ENCODE peak calls at places on chromosomes 1 and 21, in five cellular contexts. D is nephron progenitor cell, H is progenitor cell of endocrine pancreas, X is mesothelial cell of epicardium, F is foreskin fibroblast. P is an unnamed sample.

GRCh38 chr1:246078126-246078887 is 428.8 kb downstream of the SMYD3 start:
- DNase-seq in H (no peak), D (no peak), X (no peak), F (no peak), P (no peak)

GRCh38 chr21:28639742-28640141 is 352.9 kb downstream of the LTN1 start:
- DNase-seq in D (no peak), F (peak), X (no peak), H (no peak), P (no peak)

GRCh38 chr1:86466109-86466844 is 2.5 kb upstream of the CLCA1 start:
- DNase-seq in X (no peak), F (no peak), H (no peak), D (no peak), P (no peak)

GRCh38 chr1:36487906-36488305 is 5.2 kb upstream of the CSF3R start:
- DNase-seq in H (no peak), F (no peak), X (no peak), D (no peak), P (no peak)

GRCh38 chr1:55980574-55980973 is 598.8 kb downstream of the PLPP3 start:
- DNase-seq in X (no peak), D (no peak), F (no peak), H (no peak), P (no peak)

GRCh38 chr1:62082456-62083363 is 111.9 kb upstream of the L1TD1 start:
- DNase-seq in D (peak), X (peak), H (peak), F (peak), P (no peak)

GRCh38 chr1:93740601-93741031 is 59.0 kb upstream of the BCAR3 start:
- DNase-seq in D (peak), F (peak), X (no peak), H (no peak), P (no peak)

GRCh38 chr21:46569071-46569470 is 35.8 kb downstream of the S100B start:
- DNase-seq in D (no peak), F (no peak), H (no peak), X (no peak), P (no peak)

GRCh38 chr21:41564871-41565281 is 56.9 kb upstream of the TMPRSS2 start:
- DNase-seq in X (no peak), F (peak), D (no peak), H (no peak), P (no peak)

GRCh38 chr1:226940806-226941067 is 643 bp downstream of the COQ8A start:
- DNase-seq in X (no peak), D (no peak), F (no peak), H (no peak), P (no peak)

GRCh38 chr1:234149217-234149616 is 224.0 kb upstream of the COA6 start:
- DNase-seq in D (no peak), F (no peak), H (no peak), X (no peak), P (no peak)

GRCh38 chr1:221440658-221441057 is 301.2 kb downstream of the DUSP10 start:
- DNase-seq in H (no peak), D (no peak), F (peak), X (no peak), P (no peak)
- TF ChIP-seq CTCF in H (no peak), D (no peak), F (no peak), X (no peak), P (no peak)

DNA sequence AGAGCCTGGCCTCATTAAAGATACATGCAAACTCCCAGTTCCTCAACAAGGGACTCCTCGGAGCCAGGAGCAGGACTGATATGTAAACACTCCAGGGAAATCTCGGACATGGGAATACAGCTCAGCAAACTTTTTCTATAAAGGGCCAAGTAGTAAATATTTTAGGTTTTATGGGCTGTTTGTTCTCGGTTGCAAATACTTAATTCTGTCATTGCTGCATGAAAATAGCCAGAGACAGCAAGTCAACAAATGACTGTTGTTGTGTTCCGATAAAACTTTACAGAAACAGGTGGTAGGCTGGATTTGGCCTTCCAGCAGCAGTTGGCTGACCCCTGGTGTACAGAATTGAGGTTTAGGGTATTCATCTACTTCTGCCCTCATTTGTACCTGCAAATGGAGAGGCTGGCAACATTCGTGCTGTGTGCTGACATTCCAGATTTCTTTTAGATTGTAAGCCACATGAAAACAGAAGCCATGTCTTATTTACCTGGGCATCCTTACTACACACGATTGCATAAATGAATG is 360.3 kb downstream of the NTNG1 start:
- DNase-seq in X (no peak), D (no peak), H (no peak), F (no peak), P (no peak)
- TF ChIP-seq CTCF in X (no peak), D (no peak), H (no peak), F (no peak), P (no peak)

GRCh38 chr1:104878203-104878911 is 1128.7 kb downstream of the AMY1C start:
- DNase-seq in X (no peak), H (no peak), F (no peak), D (peak), P (no peak)
- TF ChIP-seq CTCF in X (no peak), H (peak), F (no peak), D (no peak), P (no peak)

GRCh38 chr21:33132054-33132453 is 62.1 kb downstream of the OLIG1 start:
- DNase-seq in H (no peak), F (no peak), X (no peak), D (no peak), P (no peak)
- TF ChIP-seq CTCF in H (peak), F (no peak), X (no peak), D (no peak), P (no peak)

GRCh38 chr1:218364028-218364710 is 19.0 kb downstream of the TGFB2 start:
- DNase-seq in F (no peak), H (no peak), X (no peak), D (no peak), P (no peak)
- TF ChIP-seq CTCF in F (no peak), H (no peak), X (no peak), D (no peak), P (no peak)

P was measured in natural killer cell.